ENCODE peak calls at places on chromosomes 16 and 17, in eight cellular contexts. Z is RWPE1; X is ascending aorta; D is fibroblast of mammary gland; A is CD8-positive, alpha-beta T cell; G is fibroblast of lung; T is HCT116; H is left ventricle myocardium inferior. O is an unnamed sample.

GRCh38 chr17:76659928-76660614 is 16.5 kb upstream of the ST6GALNAC1 start:
- DNase-seq in G (peak; percentile 16), T (no peak), X (no peak), Z (peak; percentile 15), H (no peak), A (no peak), D (no peak), O (peak; percentile 7)

GRCh38 chr17:62139141-62139540 is 74.1 kb upstream of the MED13 start:
- DNase-seq in X (no peak), H (no peak), Z (no peak), A (no peak), T (no peak), D (no peak), G (no peak), O (no peak)

GRCh38 chr16:49638696-49639629 is 216.9 kb downstream of the ZNF423 start:
- DNase-seq in X (no peak), Z (no peak), T (no peak), H (peak; percentile 66), D (no peak), A (no peak), G (peak; percentile 68), O (no peak)

GRCh38 chr17:58277107-58277506 is 3.6 kb downstream of the MPO start:
- DNase-seq in A (no peak), T (peak; percentile 18), X (no peak), Z (no peak), H (no peak), D (peak; percentile 18), G (peak; percentile 26), O (peak; percentile 66)

GRCh38 chr17:34203018-34203646 is 52.0 kb upstream of the CCL2 start:
- DNase-seq in Z (no peak), D (peak; percentile 80), A (no peak), G (no peak), T (no peak), H (no peak), X (no peak), O (no peak)

GRCh38 chr16:180101-180920 is at the start of gene HBQ1:
- DNase-seq in A (peak; percentile 15), T (no peak), H (peak; percentile 17), X (no peak), D (no peak), G (no peak), Z (no peak), O (peak; percentile 64)

GRCh38 chr17:62064791-62065563 is at the start of gene MED13:
- DNase-seq in H (peak; percentile 66), X (peak; percentile 17), G (peak; percentile 37), Z (peak; percentile 63), D (peak; percentile 26), T (no peak), A (peak; percentile 51), O (peak; percentile 59)

GRCh38 chr16:15847621-15848175 is 9.1 kb downstream of the MYH11 start:
- DNase-seq in D (no peak), T (no peak), A (no peak), X (no peak), G (peak; percentile 13), H (no peak), Z (no peak), O (no peak)

GRCh38 chr16:2829501-2830354 is at the start of gene ZG16B:
- DNase-seq in Z (no peak), X (no peak), T (no peak), G (no peak), A (no peak), D (no peak), H (no peak), O (peak; percentile 75)

GRCh38 chr16:79599256-79599836 is 1.2 kb downstream of the MAF start:
- DNase-seq in A (peak; percentile 1), Z (no peak), D (no peak), T (no peak), X (no peak), G (peak; percentile 24), H (peak; percentile 29), O (peak; percentile 36)

GRCh38 chr17:38404174-38404943 is 23.9 kb upstream of the ARHGAP23 start:
- DNase-seq in X (no peak), H (no peak), T (no peak), D (no peak), A (no peak), Z (no peak), G (no peak), O (no peak)

GRCh38 chr17:64515419-64515818 is 8.6 kb downstream of the CEP95 start:
- DNase-seq in D (peak; percentile 48), A (no peak), H (no peak), X (no peak), G (no peak), T (no peak), Z (no peak), O (no peak)

GRCh38 chr16:84396537-84397008 is 28.2 kb downstream of the ATP2C2 start:
- DNase-seq in T (no peak), D (no peak), A (no peak), G (no peak), X (no peak), Z (peak; percentile 76), H (no peak), O (no peak)

GRCh38 chr17:19785854-19786253 is 37.8 kb upstream of the ALDH3A1 start:
- DNase-seq in Z (no peak), T (no peak), A (no peak), X (no peak), D (no peak), G (no peak), H (no peak), O (no peak)

GRCh38 chr17:55266958-55267688 is 2.4 kb downstream of the HLF start:
- DNase-seq in T (no peak), D (no peak), A (no peak), G (no peak), X (no peak), H (no peak), Z (no peak), O (no peak)

DNA sequence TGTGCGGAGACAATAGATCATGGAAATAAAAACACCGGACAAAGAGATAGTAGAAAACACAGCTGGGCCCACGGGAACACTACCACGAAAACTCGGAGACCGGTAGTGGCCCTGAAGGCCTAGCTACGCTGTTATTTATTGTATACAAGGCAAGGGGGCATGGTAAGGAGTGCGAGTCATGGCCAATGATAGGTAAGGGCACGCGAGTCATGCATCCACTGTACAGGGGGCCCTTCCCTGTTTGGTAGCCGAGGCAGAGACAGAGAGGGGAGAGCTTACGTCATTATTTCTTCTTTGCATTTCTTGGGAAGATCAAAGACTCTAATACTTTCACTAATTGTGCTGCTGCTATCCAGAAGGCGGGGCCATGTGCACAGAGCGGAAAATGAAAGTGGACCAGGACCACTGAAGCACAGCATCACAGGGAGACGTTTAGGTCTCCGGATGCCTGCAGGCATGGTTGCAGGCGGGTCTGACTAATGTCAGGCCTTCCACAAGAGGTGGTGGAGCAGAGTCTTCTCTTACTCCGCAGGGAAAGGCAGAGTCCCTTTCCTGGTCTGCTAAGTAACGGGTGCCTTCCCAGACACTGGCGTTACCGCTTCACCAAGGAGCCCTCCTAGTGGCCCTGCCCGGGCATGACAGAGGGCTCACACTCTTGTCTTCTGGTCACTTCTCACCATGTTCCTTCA is 74.4 kb upstream of the ARL4D start:
- DNase-seq in G (no peak), H (no peak), T (no peak), X (no peak), D (no peak), Z (no peak), A (no peak), O (no peak)
- TF ChIP-seq CTCF in G (no peak), H (peak; percentile 43), T (peak; percentile 18), X (no peak), D (no peak), Z (no peak), A (no peak), O (no peak)

GRCh38 chr16:88613293-88613692 is 25.1 kb upstream of the IL17C start:
- DNase-seq in X (no peak), Z (no peak), D (no peak), T (no peak), A (no peak), G (no peak), H (no peak), O (no peak)
- TF ChIP-seq CTCF in X (no peak), Z (no peak), D (no peak), T (no peak), A (no peak), G (no peak), H (no peak), O (no peak)

GRCh38 chr17:45311406-45311761 is 5.4 kb downstream of the MAP3K14 start:
- DNase-seq in A (no peak), T (no peak), X (no peak), H (no peak), G (no peak), Z (no peak), D (no peak), O (no peak)
- TF ChIP-seq CTCF in A (no peak), T (no peak), X (no peak), H (no peak), G (no peak), Z (no peak), D (peak; percentile 20), O (no peak)

DNA sequence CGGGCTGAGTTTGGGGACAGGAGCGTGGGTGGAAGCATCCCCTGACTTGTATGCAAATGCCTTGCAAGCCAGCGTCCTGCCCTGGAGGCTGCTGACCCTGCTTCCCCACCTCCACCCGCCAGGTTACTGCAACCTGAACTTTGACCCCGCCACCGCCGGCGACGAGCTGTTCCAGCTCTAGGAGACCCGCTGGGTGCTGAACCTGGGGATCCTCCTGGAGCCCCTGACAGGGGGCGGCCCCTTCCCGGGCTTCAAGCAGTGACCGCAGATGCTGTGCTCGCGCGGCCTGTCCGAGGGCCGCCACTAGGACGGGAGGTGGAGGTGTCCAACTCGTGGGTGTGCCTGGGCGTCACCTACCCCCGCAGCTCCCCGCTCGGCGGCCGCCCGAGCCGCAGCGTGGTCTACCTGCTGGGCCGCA is 10.7 kb upstream of the SLC16A5 start:
- DNase-seq in X (no peak), G (no peak), H (no peak), Z (no peak), T (no peak), D (no peak), A (no peak), O (no peak)
- TF ChIP-seq CTCF in X (no peak), G (no peak), H (no peak), Z (no peak), T (peak; percentile 19), D (no peak), A (no peak), O (no peak)

GRCh38 chr16:30838876-30839471 is 52.0 kb upstream of the ZNF629 start:
- DNase-seq in A (no peak), Z (no peak), G (no peak), D (no peak), T (no peak), H (no peak), X (no peak), O (no peak)
- TF ChIP-seq CTCF in A (no peak), Z (no peak), G (no peak), D (no peak), T (no peak), H (no peak), X (no peak), O (no peak)

GRCh38 chr17:7587420-7587786 is 2.5 kb downstream of the SOX15 start:
- DNase-seq in Z (peak; percentile 64), H (no peak), T (no peak), D (peak; percentile 95), X (no peak), A (no peak), G (peak; percentile 91), O (no peak)
- TF ChIP-seq CTCF in Z (no peak), H (no peak), T (no peak), D (no peak), X (no peak), A (no peak), G (no peak), O (no peak)

GRCh38 chr17:78925234-78925633 is at the start of gene TIMP2:
- DNase-seq in T (no peak), H (peak; percentile 93), Z (peak; percentile 73), X (peak; percentile 43), A (peak; percentile 54), D (peak; percentile 81), G (peak; percentile 89), O (peak; percentile 81)
- TF ChIP-seq CTCF in T (peak; percentile 12), H (peak; percentile 58), Z (no peak), X (peak; percentile 8), A (peak; percentile 36), D (no peak), G (no peak), O (no peak)

O was measured in GM13976.